ENCODE peak calls at places on chromosomes 11 and 22, in eight cellular contexts. One of them, this sample, is unnamed.

GRCh38 chr11:104122008-104122635 is 41.8 kb downstream of the PDGFD start:
- DNase-seq in heart left ventricle: no peak
- DNase-seq in foreskin fibroblast: no peak
- DNase-seq in lung: no peak
- DNase-seq in tibial nerve: no peak
- DNase-seq in kidney epithelial cell: no peak
- DNase-seq in Caco-2: no peak
- DNase-seq in cardiac muscle cell: no peak
- DNase-seq in this sample: no peak

GRCh38 chr11:9605742-9606141 is 32.3 kb downstream of the WEE1 start:
- DNase-seq in heart left ventricle: no peak
- DNase-seq in foreskin fibroblast: no peak
- DNase-seq in lung: no peak
- DNase-seq in tibial nerve: no peak
- DNase-seq in kidney epithelial cell: no peak
- DNase-seq in Caco-2: no peak
- DNase-seq in cardiac muscle cell: no peak
- DNase-seq in this sample: no peak

GRCh38 chr11:45062974-45063635 is 83.3 kb upstream of the PRDM11 start:
- DNase-seq in heart left ventricle: no peak
- DNase-seq in foreskin fibroblast: no peak
- DNase-seq in lung: no peak
- DNase-seq in tibial nerve: no peak
- DNase-seq in kidney epithelial cell: no peak
- DNase-seq in Caco-2: no peak
- DNase-seq in cardiac muscle cell: no peak
- DNase-seq in this sample: no peak

GRCh38 chr22:42180349-42180842 is 49.8 kb upstream of the CYP2D6 start:
- DNase-seq in heart left ventricle: no peak
- DNase-seq in foreskin fibroblast: no peak
- DNase-seq in lung: no peak
- DNase-seq in tibial nerve: peak
- DNase-seq in kidney epithelial cell: no peak
- DNase-seq in Caco-2: no peak
- DNase-seq in cardiac muscle cell: no peak
- DNase-seq in this sample: no peak

GRCh38 chr11:95337972-95338429 is 107.0 kb upstream of the SESN3 start:
- DNase-seq in heart left ventricle: no peak
- DNase-seq in foreskin fibroblast: no peak
- DNase-seq in lung: no peak
- DNase-seq in tibial nerve: no peak
- DNase-seq in kidney epithelial cell: no peak
- DNase-seq in Caco-2: no peak
- DNase-seq in cardiac muscle cell: no peak
- DNase-seq in this sample: no peak

GRCh38 chr11:120125005-120125404 is 12.9 kb downstream of the TRIM29 start:
- DNase-seq in heart left ventricle: no peak
- DNase-seq in foreskin fibroblast: peak
- DNase-seq in lung: no peak
- DNase-seq in tibial nerve: no peak
- DNase-seq in kidney epithelial cell: no peak
- DNase-seq in Caco-2: no peak
- DNase-seq in cardiac muscle cell: no peak
- DNase-seq in this sample: no peak

GRCh38 chr11:125941606-125942275 is 4.1 kb upstream of the VSIG10L2 start:
- DNase-seq in heart left ventricle: peak
- DNase-seq in foreskin fibroblast: peak
- DNase-seq in lung: peak
- DNase-seq in tibial nerve: no peak
- DNase-seq in kidney epithelial cell: peak
- DNase-seq in Caco-2: peak
- DNase-seq in cardiac muscle cell: peak
- DNase-seq in this sample: no peak

GRCh38 chr22:37175414-37176144 is 12.5 kb downstream of the C1QTNF6 start:
- DNase-seq in heart left ventricle: no peak
- DNase-seq in foreskin fibroblast: no peak
- DNase-seq in lung: no peak
- DNase-seq in tibial nerve: no peak
- DNase-seq in kidney epithelial cell: no peak
- DNase-seq in Caco-2: peak
- DNase-seq in cardiac muscle cell: no peak
- DNase-seq in this sample: no peak

GRCh38 chr11:69640260-69640994 is 529 bp upstream of the CCND1 start:
- DNase-seq in heart left ventricle: peak
- DNase-seq in foreskin fibroblast: no peak
- DNase-seq in lung: no peak
- DNase-seq in tibial nerve: no peak
- DNase-seq in kidney epithelial cell: no peak
- DNase-seq in Caco-2: peak
- DNase-seq in cardiac muscle cell: peak
- DNase-seq in this sample: no peak

GRCh38 chr11:13384837-13385417 is 78.1 kb downstream of the BTBD10 start:
- DNase-seq in heart left ventricle: no peak
- DNase-seq in foreskin fibroblast: peak
- DNase-seq in lung: no peak
- DNase-seq in tibial nerve: no peak
- DNase-seq in kidney epithelial cell: peak
- DNase-seq in Caco-2: no peak
- DNase-seq in cardiac muscle cell: peak
- DNase-seq in this sample: peak

GRCh38 chr11:30008946-30009525 is 7.8 kb downstream of the KCNA4 start:
- DNase-seq in heart left ventricle: no peak
- DNase-seq in foreskin fibroblast: no peak
- DNase-seq in lung: no peak
- DNase-seq in tibial nerve: no peak
- DNase-seq in kidney epithelial cell: no peak
- DNase-seq in Caco-2: no peak
- DNase-seq in cardiac muscle cell: peak
- DNase-seq in this sample: no peak

GRCh38 chr22:17890892-17891291 is 116.6 kb upstream of the BID start:
- DNase-seq in heart left ventricle: no peak
- DNase-seq in foreskin fibroblast: no peak
- DNase-seq in lung: no peak
- DNase-seq in tibial nerve: no peak
- DNase-seq in kidney epithelial cell: no peak
- DNase-seq in Caco-2: no peak
- DNase-seq in cardiac muscle cell: no peak
- DNase-seq in this sample: no peak
- H3K4me3 ChIP-seq in heart left ventricle: no peak
- H3K4me3 ChIP-seq in foreskin fibroblast: no peak
- H3K4me3 ChIP-seq in lung: no peak
- H3K4me3 ChIP-seq in tibial nerve: no peak
- H3K4me3 ChIP-seq in kidney epithelial cell: no peak
- H3K4me3 ChIP-seq in Caco-2: no peak
- H3K4me3 ChIP-seq in cardiac muscle cell: no peak
- H3K4me3 ChIP-seq in this sample: no peak

GRCh38 chr11:78429667-78430066 is 12.0 kb upstream of the GAB2 start:
- DNase-seq in heart left ventricle: no peak
- DNase-seq in foreskin fibroblast: no peak
- DNase-seq in lung: no peak
- DNase-seq in tibial nerve: no peak
- DNase-seq in kidney epithelial cell: no peak
- DNase-seq in Caco-2: no peak
- DNase-seq in cardiac muscle cell: no peak
- DNase-seq in this sample: no peak
- H3K4me3 ChIP-seq in heart left ventricle: no peak
- H3K4me3 ChIP-seq in foreskin fibroblast: no peak
- H3K4me3 ChIP-seq in lung: no peak
- H3K4me3 ChIP-seq in tibial nerve: no peak
- H3K4me3 ChIP-seq in kidney epithelial cell: no peak
- H3K4me3 ChIP-seq in Caco-2: no peak
- H3K4me3 ChIP-seq in cardiac muscle cell: no peak
- H3K4me3 ChIP-seq in this sample: no peak

GRCh38 chr22:44196731-44197131 is 16.0 kb downstream of the PARVG start:
- DNase-seq in heart left ventricle: no peak
- DNase-seq in foreskin fibroblast: no peak
- DNase-seq in lung: no peak
- DNase-seq in tibial nerve: no peak
- DNase-seq in kidney epithelial cell: no peak
- DNase-seq in Caco-2: peak
- DNase-seq in cardiac muscle cell: no peak
- DNase-seq in this sample: no peak
- H3K4me3 ChIP-seq in heart left ventricle: no peak
- H3K4me3 ChIP-seq in foreskin fibroblast: no peak
- H3K4me3 ChIP-seq in lung: no peak
- H3K4me3 ChIP-seq in tibial nerve: no peak
- H3K4me3 ChIP-seq in kidney epithelial cell: no peak
- H3K4me3 ChIP-seq in Caco-2: no peak
- H3K4me3 ChIP-seq in cardiac muscle cell: no peak
- H3K4me3 ChIP-seq in this sample: no peak

GRCh38 chr11:67405196-67405567 is 1.3 kb downstream of the TBC1D10C start:
- DNase-seq in heart left ventricle: no peak
- DNase-seq in foreskin fibroblast: no peak
- DNase-seq in lung: no peak
- DNase-seq in tibial nerve: no peak
- DNase-seq in kidney epithelial cell: no peak
- DNase-seq in Caco-2: no peak
- DNase-seq in cardiac muscle cell: no peak
- DNase-seq in this sample: no peak
- H3K4me3 ChIP-seq in heart left ventricle: no peak
- H3K4me3 ChIP-seq in foreskin fibroblast: no peak
- H3K4me3 ChIP-seq in lung: no peak
- H3K4me3 ChIP-seq in tibial nerve: no peak
- H3K4me3 ChIP-seq in kidney epithelial cell: no peak
- H3K4me3 ChIP-seq in Caco-2: no peak
- H3K4me3 ChIP-seq in cardiac muscle cell: no peak
- H3K4me3 ChIP-seq in this sample: peak

GRCh38 chr22:46043339-46043738 is 66.4 kb upstream of the WNT7B start:
- DNase-seq in heart left ventricle: peak
- DNase-seq in foreskin fibroblast: no peak
- DNase-seq in lung: no peak
- DNase-seq in tibial nerve: no peak
- DNase-seq in kidney epithelial cell: no peak
- DNase-seq in Caco-2: no peak
- DNase-seq in cardiac muscle cell: no peak
- DNase-seq in this sample: no peak
- H3K4me3 ChIP-seq in heart left ventricle: no peak
- H3K4me3 ChIP-seq in foreskin fibroblast: peak
- H3K4me3 ChIP-seq in lung: no peak
- H3K4me3 ChIP-seq in tibial nerve: peak
- H3K4me3 ChIP-seq in kidney epithelial cell: no peak
- H3K4me3 ChIP-seq in Caco-2: no peak
- H3K4me3 ChIP-seq in cardiac muscle cell: no peak
- H3K4me3 ChIP-seq in this sample: no peak

DNA sequence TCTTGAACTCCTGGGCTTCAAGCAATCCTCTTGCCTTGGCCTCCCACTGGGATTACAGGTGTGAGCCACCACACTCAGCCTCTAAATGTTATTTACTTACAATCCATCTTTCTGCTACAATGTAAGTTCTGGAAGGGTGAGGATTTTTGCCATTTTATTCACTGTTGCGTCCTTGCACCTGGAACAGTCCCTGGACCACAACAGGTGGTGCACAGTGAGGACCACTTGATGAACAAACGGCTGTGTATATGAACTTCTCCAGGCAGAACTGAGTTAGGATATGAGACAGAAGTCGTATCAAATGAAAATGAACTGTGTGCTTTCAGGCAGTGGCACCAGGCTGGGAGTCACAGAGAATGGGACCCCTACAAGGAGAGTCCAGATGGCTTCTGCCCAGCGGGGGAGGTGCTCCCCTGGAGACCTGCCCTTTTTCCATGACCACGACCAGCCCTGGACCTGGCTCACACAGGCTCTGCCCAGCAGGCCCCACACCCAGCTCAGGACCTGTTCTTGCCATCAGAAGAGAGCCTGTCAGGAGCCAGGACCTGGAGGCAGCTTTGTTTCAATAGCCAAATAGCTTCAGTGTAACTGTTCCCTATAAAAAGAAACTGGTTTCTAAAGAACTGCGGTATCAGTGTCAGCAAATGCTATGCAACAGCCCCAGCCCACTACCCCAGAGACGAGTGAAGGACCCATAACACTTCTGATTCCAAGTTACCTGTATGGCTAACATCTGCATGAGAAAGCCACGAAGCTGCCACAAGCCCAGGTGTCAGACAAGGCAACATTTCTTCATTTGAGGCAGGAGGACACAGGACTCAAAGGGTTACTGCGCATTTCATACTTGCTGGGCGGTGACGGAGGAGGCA is 104.9 kb downstream of the MICAL3 start:
- DNase-seq in heart left ventricle: peak
- DNase-seq in foreskin fibroblast: no peak
- DNase-seq in lung: no peak
- DNase-seq in tibial nerve: no peak
- DNase-seq in kidney epithelial cell: no peak
- DNase-seq in Caco-2: no peak
- DNase-seq in cardiac muscle cell: no peak
- DNase-seq in this sample: no peak
- H3K4me3 ChIP-seq in heart left ventricle: no peak
- H3K4me3 ChIP-seq in foreskin fibroblast: no peak
- H3K4me3 ChIP-seq in lung: no peak
- H3K4me3 ChIP-seq in tibial nerve: no peak
- H3K4me3 ChIP-seq in kidney epithelial cell: no peak
- H3K4me3 ChIP-seq in Caco-2: peak
- H3K4me3 ChIP-seq in cardiac muscle cell: no peak
- H3K4me3 ChIP-seq in this sample: no peak

This sample was measured in GM12864.